ENCODE peak calls at places on chromosomes 4 and X, in four cellular contexts. C is mesendoderm, T is H9, D is neuronal stem cell. B is an unnamed sample.
A peak's percentile ranks its signal among the peaks of the same experiment; 100 is the strongest.

GRCh38 chrX:139882299-139882698 is 50.6 kb downstream of the ATP11C start:
- DNase-seq in D (no peak), C (no peak), T (no peak), B (peak; percentile 42)

GRCh38 chr4:79935264-79935663 is 137.8 kb downstream of the ANTXR2 start:
- DNase-seq in D (no peak), C (no peak), T (no peak), B (no peak)

GRCh38 chr4:119050501-119051090 is 85.0 kb upstream of the MYOZ2 start:
- DNase-seq in C (no peak), T (no peak), D (no peak), B (no peak)

GRCh38 chrX:50211510-50211909 is 6.9 kb downstream of the CCNB3 start:
- DNase-seq in D (no peak), T (peak; percentile 47), C (peak; percentile 70), B (no peak)

GRCh38 chr4:23937173-23937572 is 47.3 kb upstream of the PPARGC1A start:
- DNase-seq in C (no peak), T (no peak), D (no peak), B (no peak)

GRCh38 chrX:10030570-10030969 is 63.4 kb downstream of the CLDN34 start:
- DNase-seq in D (no peak), T (no peak), C (no peak), B (no peak)

GRCh38 chr4:21949073-21949457 is 493 bp upstream of the KCNIP4 start:
- DNase-seq in D (peak; percentile 14), T (peak; percentile 38), C (peak; percentile 14), B (no peak)

GRCh38 chr4:184812651-184813181 is 13.1 kb downstream of the ACSL1 start:
- DNase-seq in T (no peak), D (no peak), C (no peak), B (peak; percentile 40)

GRCh38 chr4:77931452-77932135 is 69.0 kb downstream of the MRPL1 start:
- DNase-seq in D (no peak), C (no peak), T (no peak), B (peak; percentile 95)

GRCh38 chr4:6494431-6495295 is 22.2 kb upstream of the PPP2R2C start:
- DNase-seq in D (no peak), C (no peak), T (peak; percentile 22), B (no peak)

GRCh38 chr4:68434836-68435235 is 12.4 kb upstream of the TMPRSS11E start:
- DNase-seq in C (peak; percentile 66), D (no peak), T (no peak), B (no peak)

GRCh38 chr4:152682143-152682542 is 2.3 kb upstream of the TMEM154 start:
- DNase-seq in T (no peak), D (no peak), C (peak; percentile 37), B (no peak)

GRCh38 chrX:123917069-123917468 is 44.4 kb upstream of the STAG2 start:
- DNase-seq in C (no peak), D (no peak), T (no peak), B (no peak)

GRCh38 chrX:155612312-155613224 is at the start of gene TMLHE:
- DNase-seq in T (peak; percentile 59), C (peak; percentile 68), D (peak; percentile 9), B (peak; percentile 64)

GRCh38 chrX:8864151-8864550 is 63.0 kb upstream of the FAM9A start:
- DNase-seq in D (no peak), T (no peak), C (peak; percentile 52), B (no peak)

GRCh38 chrX:119686087-119686639 is 6.8 kb downstream of the SEPTIN6 start:
- DNase-seq in D (no peak), T (no peak), C (no peak), B (peak; percentile 11)

GRCh38 chrX:139201924-139202323 is 328.6 kb upstream of the F9 start:
- DNase-seq in D (no peak), T (no peak), C (no peak), B (no peak)

GRCh38 chr4:14906805-14907204 is 95.5 kb upstream of the CPEB2 start:
- DNase-seq in C (no peak), T (no peak), D (no peak), B (no peak)

GRCh38 chr4:86506591-86506990 is 87.5 kb upstream of the PTPN13 start:
- DNase-seq in D (no peak), T (no peak), C (peak; percentile 38), B (peak; percentile 47)

GRCh38 chr4:183413562-183414200 is 30.8 kb upstream of the CDKN2AIP start:
- DNase-seq in D (no peak), C (no peak), T (no peak), B (no peak)

GRCh38 chrX:138487866-138488265 is 223.7 kb downstream of the FGF13 start:
- DNase-seq in T (no peak), D (no peak), C (peak; percentile 44), B (no peak)

GRCh38 chrX:105463483-105463882 is 243.0 kb upstream of the TEX13A start:
- DNase-seq in D (no peak), C (no peak), T (no peak), B (peak; percentile 13)

GRCh38 chrX:2967998-2968909 is 38.1 kb upstream of the ARSH start:
- DNase-seq in D (no peak), C (no peak), T (peak; percentile 35), B (no peak)

GRCh38 chr4:78551420-78552351 is at the start of gene ANXA3:
- DNase-seq in C (peak; percentile 86), T (peak; percentile 76), D (no peak), B (peak; percentile 24)

GRCh38 chr4:103400405-103400804 is 202.3 kb upstream of the CENPE start:
- DNase-seq in D (no peak), C (peak; percentile 45), T (no peak), B (peak; percentile 11)

GRCh38 chrX:130120321-130120731 is 10.0 kb upstream of the ELF4 start:
- DNase-seq in T (peak; percentile 57), D (no peak), C (peak; percentile 79), B (peak; percentile 70)

GRCh38 chr4:80931645-80932215 is 98.8 kb upstream of the BMP3 start:
- DNase-seq in C (no peak), D (no peak), T (no peak), B (no peak)

DNA sequence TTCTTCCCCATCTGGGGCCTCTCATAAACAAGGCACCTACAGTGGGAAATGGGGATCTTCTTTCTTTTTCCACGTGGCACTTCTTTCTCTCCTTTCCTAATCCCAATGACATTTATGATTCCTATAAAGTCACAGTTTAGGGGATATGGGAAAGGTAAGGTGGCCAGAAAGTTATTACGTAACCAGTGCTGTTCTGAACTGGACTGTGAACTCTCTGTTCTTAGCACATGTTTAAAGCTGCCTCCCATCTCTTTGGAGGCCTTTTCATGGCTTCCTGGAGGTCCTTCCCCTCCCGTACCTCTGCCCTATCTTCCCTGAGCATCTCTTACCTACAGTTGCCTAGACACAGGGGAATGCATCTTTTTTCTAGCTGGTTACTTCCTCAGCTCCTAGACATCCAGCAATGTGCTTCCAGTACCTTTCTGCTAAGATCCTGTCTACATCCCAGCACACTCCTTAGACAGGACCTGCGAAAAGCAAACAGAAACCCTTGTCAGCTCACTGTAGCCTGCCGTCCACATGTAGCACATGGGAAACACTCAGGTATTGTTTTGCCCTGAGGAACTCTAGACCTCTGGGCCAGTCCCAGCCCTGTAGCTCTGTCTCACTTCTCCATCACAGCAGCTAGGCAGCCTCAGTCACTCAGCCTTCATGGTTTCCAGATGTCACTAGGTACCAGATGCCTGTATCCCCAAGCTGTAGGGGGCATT is 195.4 kb downstream of the NWD2 start:
- DNase-seq in D (no peak), T (no peak), C (no peak), B (no peak)
- H4K8ac ChIP-seq in D (no peak overlapping the region), T (no peak overlapping the region), C (no peak overlapping the region), B (no peak overlapping the region)

DNA sequence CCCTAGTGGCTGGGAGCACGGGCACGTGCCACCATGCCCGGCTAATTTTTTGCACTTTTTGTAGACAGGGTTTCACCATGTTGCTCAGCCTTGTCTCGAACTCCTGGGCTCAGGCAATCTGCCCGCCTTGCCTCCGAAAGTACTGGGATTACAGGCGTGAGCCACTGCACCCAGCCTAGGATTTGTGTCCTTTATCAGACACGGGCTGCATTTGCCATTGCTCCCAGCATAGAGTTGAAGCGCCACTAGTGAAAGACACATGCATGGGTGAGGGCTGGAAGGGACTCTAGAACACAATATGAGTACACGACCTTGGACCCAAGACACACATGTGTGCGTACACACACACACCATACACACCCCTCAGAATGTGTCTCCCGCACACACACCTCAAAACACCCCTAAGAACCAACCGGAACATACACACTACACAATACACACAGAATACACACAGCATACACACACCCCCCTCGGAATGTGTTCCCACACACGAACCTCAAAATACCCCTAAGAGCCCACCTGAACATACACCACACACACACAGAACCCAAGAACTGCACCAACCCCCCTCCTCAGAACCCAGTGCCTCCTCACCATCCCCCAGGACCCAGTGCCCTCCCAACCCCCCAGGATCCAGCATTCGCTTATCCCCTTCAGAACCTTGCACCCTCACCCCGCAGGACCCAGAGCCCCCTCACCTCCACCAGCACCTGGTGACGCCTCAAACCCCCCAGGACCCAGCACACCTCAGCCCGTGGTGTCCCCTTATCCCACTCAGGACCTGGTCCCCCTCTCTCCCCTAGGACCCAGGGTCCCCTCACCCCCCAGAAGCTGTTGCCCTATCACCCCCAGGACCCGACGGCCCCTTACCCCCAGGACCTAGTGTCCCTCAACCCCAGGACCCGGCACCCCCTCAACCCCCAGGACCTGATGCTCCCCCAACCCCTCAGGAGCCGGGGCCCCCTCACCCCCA is 1.0 kb downstream of the TNIP2 start:
- DNase-seq in D (no peak), C (no peak), T (no peak), B (no peak)
- H4K8ac ChIP-seq in D (no peak overlapping the region), C (no peak overlapping the region), T (no peak overlapping the region), B (peak overlapping the region; percentile 84)

GRCh38 chr4:7745486-7745885 is 194.2 kb downstream of the AFAP1 start:
- DNase-seq in C (no peak), T (no peak), D (no peak), B (no peak)
- H4K8ac ChIP-seq in C (no peak overlapping the region), T (no peak overlapping the region), D (no peak overlapping the region), B (no peak overlapping the region)

DNA sequence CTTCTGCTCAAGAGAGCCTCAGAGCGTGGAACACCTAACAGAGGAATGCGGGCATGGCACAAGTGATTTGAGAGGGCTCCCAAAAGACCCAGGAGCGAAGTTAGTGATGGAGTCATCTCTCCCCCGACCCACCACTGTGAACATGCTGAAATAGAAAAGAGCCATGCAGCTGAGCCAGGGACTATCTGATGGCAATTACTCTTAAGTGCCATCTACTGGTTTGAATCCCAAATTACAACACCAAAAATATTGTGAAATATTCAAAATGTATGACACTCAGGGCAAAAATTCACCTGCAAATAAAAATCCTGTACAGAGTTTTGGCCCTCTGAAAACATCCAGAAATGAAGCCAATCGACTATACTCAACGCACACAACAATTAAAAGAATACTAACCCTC is 2038.9 kb upstream of the ADGRL3 start:
- DNase-seq in T (no peak), D (no peak), C (no peak), B (no peak)
- H4K8ac ChIP-seq in T (no peak overlapping the region), D (no peak overlapping the region), C (no peak overlapping the region), B (no peak overlapping the region)

B was measured in mesenchymal stem cell.